ENCODE peak calls at places on chromosomes 13 and 19, in six cellular contexts. Z is NCI-H2029; D is NCI-H460; U is NCI-H1105; W is stimulated activated CD4-positive, alpha-beta T cell treated with anti-CD3 and anti-CD28 coated beads, Interleukin-4, amount 100 ng/mL, for 48 hours; P is activated CD4-positive, alpha-beta T cell treated with anti-CD3 and anti-CD28 coated beads, Interleukin-2, amount 50 U/mL, for 48 hours. I is an unnamed sample.

GRCh38 chr19:38684078-38684861 is 36.8 kb downstream of the ACTN4 start:
- DNase-seq in Z (peak), D (peak), U (no peak), W (no peak), P (peak), I (peak)

GRCh38 chr19:54470991-54471782 is 1.9 kb downstream of the CDC42EP5 start:
- DNase-seq in Z (no peak), D (no peak), U (no peak), W (no peak), P (no peak), I (no peak)

GRCh38 chr13:43388282-43389034 is 365.1 kb downstream of the DNAJC15 start:
- DNase-seq in Z (no peak), D (no peak), U (peak), W (no peak), P (no peak), I (no peak)

GRCh38 chr13:25046985-25047660 is 48.8 kb upstream of the PABPC3 start:
- DNase-seq in Z (no peak), D (no peak), U (no peak), W (no peak), P (no peak), I (peak)

GRCh38 chr19:29260477-29261317 is 47.7 kb upstream of the UQCRFS1 start:
- DNase-seq in Z (peak), D (peak), U (peak), W (peak), P (peak), I (no peak)

GRCh38 chr13:46951516-46951915 is 54.7 kb upstream of the HTR2A start:
- DNase-seq in Z (no peak), D (no peak), U (no peak), W (no peak), P (no peak), I (no peak)

GRCh38 chr13:60112771-60113170 is 51.0 kb downstream of the DIAPH3 start:
- DNase-seq in Z (no peak), D (no peak), U (no peak), W (no peak), P (no peak), I (peak)

GRCh38 chr19:10111405-10111811 is at the start of gene P2RY11:
- DNase-seq in Z (no peak), D (no peak), U (no peak), W (peak), P (peak), I (no peak)

GRCh38 chr13:107250626-107251025 is 682.7 kb upstream of the ARGLU1 start:
- DNase-seq in Z (no peak), D (peak), U (no peak), W (no peak), P (no peak), I (no peak)

GRCh38 chr13:100461309-100462035 is 127.1 kb downstream of the GGACT start:
- DNase-seq in Z (no peak), D (no peak), U (no peak), W (no peak), P (no peak), I (no peak)

GRCh38 chr19:4844348-4845179 is 13.1 kb upstream of the TICAM1 start:
- DNase-seq in Z (no peak), D (no peak), U (no peak), W (no peak), P (no peak), I (no peak)

GRCh38 chr13:24251525-24251924 is 57.9 kb upstream of the C1QTNF9 start:
- DNase-seq in Z (no peak), D (no peak), U (no peak), W (peak), P (peak), I (no peak)

GRCh38 chr19:9046694-9047093 is 36.5 kb upstream of the MUC16 start:
- DNase-seq in Z (no peak), D (no peak), U (no peak), W (no peak), P (no peak), I (no peak)

GRCh38 chr19:36747750-36748149 is 24.9 kb downstream of the ZNF850 start:
- DNase-seq in Z (no peak), D (no peak), U (no peak), W (no peak), P (no peak), I (no peak)

GRCh38 chr13:112455476-112456059 is 79.4 kb downstream of the SPACA7 start:
- DNase-seq in Z (no peak), D (no peak), U (no peak), W (no peak), P (no peak), I (no peak)